ENCODE peak calls at places on chromosomes 11 and 22, in six cellular contexts. T is GM23248; L is IMR-90; E is stimulated activated CD8-positive, alpha-beta memory T cell treated with anti-CD3 and anti-CD28 coated beads, Interleukin-2, amount 100 ng/mL, for 48 hours; C is OCI-M1; V is activated CD4-positive, alpha-beta T cell treated with anti-CD3 and anti-CD28 coated beads, Interleukin-2, amount 10 ng/mL, durations not matched to agents 7 days and 5 days. Q is an unnamed sample.
A peak's percentile ranks its signal among the peaks of the same experiment; 100 is the strongest.

GRCh38 chr11:120203626-120204025 is 7.2 kb upstream of the OAF start:
- DNase-seq in T (no peak), L (no peak), E (no peak), C (no peak), V (no peak), Q (no peak)

GRCh38 chr11:2272946-2273280 is 2.5 kb upstream of the ASCL2 start:
- DNase-seq in T (no peak), L (no peak), E (no peak), C (no peak), V (no peak), Q (no peak)

GRCh38 chr11:15849265-15849664 is 507.1 kb downstream of the SOX6 start:
- DNase-seq in T (no peak), L (no peak), E (no peak), C (peak; percentile 6), V (no peak), Q (no peak)

GRCh38 chr11:66569076-66569475 is 670 bp upstream of the CTSF start:
- DNase-seq in T (no peak), L (no peak), E (no peak), C (no peak), V (no peak), Q (no peak)

GRCh38 chr11:107836811-107837210 is 21.8 kb downstream of the SLC35F2 start:
- DNase-seq in T (no peak), L (no peak), E (no peak), C (no peak), V (no peak), Q (no peak)

GRCh38 chr22:30251661-30252226 is 5.2 kb upstream of the LIF start:
- DNase-seq in T (peak; percentile 62), L (peak; percentile 82), E (no peak), C (no peak), V (no peak), Q (peak; percentile 81)

GRCh38 chr11:94494200-94494545 is 389 bp downstream of the ANKRD49 start:
- DNase-seq in T (peak; percentile 45), L (no peak), E (no peak), C (no peak), V (no peak), Q (no peak)

GRCh38 chr11:126969865-126970479 is 30.6 kb downstream of the KIRREL3 start:
- DNase-seq in T (peak; percentile 91), L (peak; percentile 83), E (no peak), C (peak; percentile 32), V (no peak), Q (no peak)

GRCh38 chr22:30224161-30224857 is 22.2 kb downstream of the LIF start:
- DNase-seq in T (peak; percentile 75), L (no peak), E (no peak), C (peak; percentile 43), V (no peak), Q (no peak)

GRCh38 chr11:34252651-34253050 is 105.2 kb downstream of the ABTB2 start:
- DNase-seq in T (no peak), L (no peak), E (no peak), C (no peak), V (no peak), Q (no peak)

GRCh38 chr22:26464312-26464711 is 19.3 kb downstream of the HPS4 start:
- DNase-seq in T (peak; percentile 34), L (no peak), E (no peak), C (no peak), V (no peak), Q (peak; percentile 77)

GRCh38 chr22:43812149-43812842 is at the start of gene EFCAB6:
- DNase-seq in T (peak; percentile 98), L (peak; percentile 90), E (peak; percentile 83), C (peak; percentile 93), V (peak; percentile 94), Q (peak; percentile 93)

GRCh38 chr22:38107692-38108515 is 2.6 kb downstream of the BAIAP2L2 start:
- DNase-seq in T (peak; percentile 30), L (no peak), E (no peak), C (no peak), V (no peak), Q (no peak)

GRCh38 chr11:65710424-65710823 is 1.6 kb upstream of the KAT5 start:
- DNase-seq in T (peak; percentile 15), L (no peak), E (no peak), C (peak; percentile 21), V (no peak), Q (no peak)

GRCh38 chr22:35465109-35465701 is 65.3 kb downstream of the MCM5 start:
- DNase-seq in T (no peak), L (no peak), E (no peak), C (no peak), V (no peak), Q (peak; percentile 49)

GRCh38 chr11:96203567-96204365 is 139.2 kb downstream of the MAML2 start:
- DNase-seq in T (no peak), L (no peak), E (no peak), C (no peak), V (no peak), Q (no peak)

GRCh38 chr22:48500481-48501230 is 1327.0 kb downstream of the BRD1 start:
- DNase-seq in T (peak; percentile 16), L (no peak), E (no peak), C (no peak), V (no peak), Q (no peak)

GRCh38 chr11:15863411-15863810 is 492.9 kb downstream of the SOX6 start:
- DNase-seq in T (no peak), L (peak; percentile 10), E (no peak), C (no peak), V (no peak), Q (no peak)

GRCh38 chr11:47179655-47179991 is 2.9 kb upstream of the ARFGAP2 start:
- DNase-seq in T (peak; percentile 66), L (peak; percentile 35), E (no peak), C (peak; percentile 69), V (peak; percentile 64), Q (no peak)

GRCh38 chr22:20456064-20456721 is 18.6 kb upstream of the SCARF2 start:
- DNase-seq in T (peak; percentile 93), L (peak; percentile 86), E (peak; percentile 50), C (peak; percentile 90), V (peak; percentile 78), Q (peak; percentile 58)

GRCh38 chr11:126424471-126425039 is 69.1 kb downstream of the ST3GAL4 start:
- DNase-seq in T (no peak), L (no peak), E (no peak), C (no peak), V (no peak), Q (no peak)

GRCh38 chr11:45089251-45089650 is 57.2 kb upstream of the PRDM11 start:
- DNase-seq in T (peak; percentile 97), L (peak; percentile 93), E (no peak), C (no peak), V (no peak), Q (peak; percentile 95)

GRCh38 chr11:129846508-129847335 is 31.1 kb downstream of the TMEM45B start:
- DNase-seq in T (peak; percentile 95), L (peak; percentile 92), E (no peak), C (peak; percentile 79), V (no peak), Q (no peak)

GRCh38 chr22:32660292-32660691 is 141.2 kb upstream of the TIMP3 start:
- DNase-seq in T (peak; percentile 78), L (peak; percentile 70), E (peak; percentile 21), C (peak; percentile 87), V (peak; percentile 66), Q (peak; percentile 44)

GRCh38 chr11:21410513-21410912 is 741.1 kb downstream of the NELL1 start:
- DNase-seq in T (no peak), L (no peak), E (no peak), C (no peak), V (no peak), Q (no peak)

GRCh38 chr11:57321388-57321995 is 3.3 kb downstream of the TNKS1BP1 start:
- DNase-seq in T (no peak), L (no peak), E (no peak), C (no peak), V (no peak), Q (no peak)

GRCh38 chr11:21205205-21205604 is 535.8 kb downstream of the NELL1 start:
- DNase-seq in T (no peak), L (no peak), E (no peak), C (no peak), V (no peak), Q (no peak)

GRCh38 chr11:10764412-10764811 is 13.4 kb downstream of the CTR9 start:
- DNase-seq in T (no peak), L (no peak), E (no peak), C (no peak), V (no peak), Q (no peak)

GRCh38 chr11:112727341-112727841 is 233.8 kb upstream of the NCAM1 start:
- DNase-seq in T (no peak), L (no peak), E (no peak), C (no peak), V (no peak), Q (no peak)

GRCh38 chr22:37454857-37455686 is 27.8 kb upstream of the ELFN2 start:
- DNase-seq in T (peak; percentile 89), L (peak; percentile 89), E (no peak), C (peak; percentile 70), V (no peak), Q (no peak)

GRCh38 chr22:32020117-32020516 is 22.9 kb upstream of the SLC5A1 start:
- DNase-seq in T (peak; percentile 60), L (peak; percentile 81), E (no peak), C (peak; percentile 31), V (no peak), Q (no peak)

GRCh38 chr11:108975641-108976071 is 310.8 kb downstream of the DDX10 start:
- DNase-seq in T (no peak), L (no peak), E (no peak), C (no peak), V (no peak), Q (no peak)

GRCh38 chr22:17945851-17946690 is 78.3 kb downstream of the MICAL3 start:
- DNase-seq in T (no peak), L (no peak), E (no peak), C (no peak), V (no peak), Q (no peak)

GRCh38 chr11:134581966-134582787 is 170.1 kb upstream of the B3GAT1 start:
- DNase-seq in T (no peak), L (no peak), E (no peak), C (no peak), V (peak; percentile 5), Q (no peak)

GRCh38 chr11:43998308-43998707 is 49.5 kb upstream of the ACCSL start:
- DNase-seq in T (no peak), L (no peak), E (no peak), C (no peak), V (no peak), Q (peak; percentile 39)

Q was measured in lower leg skin.